ENCODE peak calls at places on chromosome 6, in ten cellular contexts. E, Z, F, G, T, I, H, Y, D and Q are unnamed samples.
A peak's percentile ranks its signal among the peaks of the same experiment; 100 is the strongest.

GRCh38 chr6:118141211-118141610 is 234.1 kb downstream of the SLC35F1 start:
- DNase-seq in E (no peak), Z (no peak), F (no peak), G (no peak), T (no peak), I (no peak), H (no peak), Y (no peak), D (no peak), Q (no peak)

GRCh38 chr6:118574051-118574865 is 26.2 kb downstream of the PLN start:
- DNase-seq in E (no peak), Z (no peak), F (peak; percentile 39), G (no peak), T (no peak), I (no peak), H (no peak), Y (no peak), D (no peak), Q (no peak)

GRCh38 chr6:22003219-22003779 is 293.5 kb downstream of the PRL start:
- DNase-seq in E (no peak), Z (no peak), F (peak; percentile 73), G (no peak), T (no peak), I (no peak), H (no peak), Y (no peak), D (no peak), Q (no peak)

GRCh38 chr6:134240664-134241431 is 77.1 kb downstream of the SGK1 start:
- DNase-seq in E (peak; percentile 37), Z (no peak), F (no peak), G (peak; percentile 75), T (peak; percentile 79), I (peak; percentile 67), H (no peak), Y (no peak), D (no peak), Q (peak; percentile 93)

GRCh38 chr6:80771941-80772340 is 665.5 kb downstream of the BCKDHB start:
- DNase-seq in E (no peak), Z (peak; percentile 68), F (peak; percentile 50), G (no peak), T (no peak), I (no peak), H (no peak), Y (no peak), D (no peak), Q (no peak)

GRCh38 chr6:133309579-133309978 is 68.4 kb downstream of the EYA4 start:
- DNase-seq in E (no peak), Z (no peak), F (no peak), G (no peak), T (no peak), I (no peak), H (no peak), Y (no peak), D (no peak), Q (no peak)

GRCh38 chr6:26311385-26312095 is 53.5 kb upstream of the BTN3A2 start:
- DNase-seq in E (no peak), Z (no peak), F (peak; percentile 73), G (no peak), T (no peak), I (peak; percentile 36), H (peak; percentile 38), Y (peak; percentile 60), D (no peak), Q (no peak)

GRCh38 chr6:131868836-131869235 is 61.0 kb downstream of the ENPP1 start:
- DNase-seq in E (no peak), Z (no peak), F (peak; percentile 38), G (no peak), T (no peak), I (no peak), H (no peak), Y (no peak), D (no peak), Q (no peak)

GRCh38 chr6:169545956-169546355 is 155.9 kb downstream of the WDR27 start:
- DNase-seq in E (no peak), Z (no peak), F (peak; percentile 62), G (no peak), T (no peak), I (no peak), H (no peak), Y (no peak), D (no peak), Q (no peak)

GRCh38 chr6:52999456-52999855 is 4.4 kb upstream of the GSTA4 start:
- DNase-seq in E (no peak), Z (no peak), F (no peak), G (no peak), T (no peak), I (no peak), H (no peak), Y (no peak), D (no peak), Q (no peak)

GRCh38 chr6:79600313-79601019 is 30.7 kb upstream of the SH3BGRL2 start:
- DNase-seq in E (no peak), Z (no peak), F (no peak), G (no peak), T (no peak), I (no peak), H (no peak), Y (no peak), D (no peak), Q (no peak)

GRCh38 chr6:45946352-45946751 is 69.3 kb downstream of the CLIC5 start:
- DNase-seq in E (no peak), Z (peak; percentile 53), F (peak; percentile 72), G (no peak), T (peak; percentile 69), I (peak; percentile 26), H (peak; percentile 41), Y (no peak), D (peak; percentile 59), Q (no peak)

GRCh38 chr6:12941422-12941821 is 224.9 kb downstream of the PHACTR1 start:
- DNase-seq in E (no peak), Z (peak; percentile 80), F (no peak), G (no peak), T (no peak), I (peak; percentile 55), H (no peak), Y (no peak), D (no peak), Q (no peak)

GRCh38 chr6:20584100-20584731 is 50.0 kb downstream of the CDKAL1 start:
- DNase-seq in E (no peak), Z (no peak), F (no peak), G (no peak), T (no peak), I (no peak), H (no peak), Y (no peak), D (no peak), Q (no peak)

GRCh38 chr6:2658788-2659187 is 91.9 kb downstream of the MYLK4 start:
- DNase-seq in E (no peak), Z (no peak), F (no peak), G (no peak), T (no peak), I (no peak), H (no peak), Y (no peak), D (no peak), Q (no peak)

GRCh38 chr6:2659882-2660281 is 90.8 kb downstream of the MYLK4 start:
- DNase-seq in E (no peak), Z (no peak), F (peak; percentile 33), G (no peak), T (no peak), I (no peak), H (no peak), Y (no peak), D (no peak), Q (no peak)

GRCh38 chr6:2653369-2654032 is 97.2 kb downstream of the MYLK4 start:
- DNase-seq in E (no peak), Z (no peak), F (no peak), G (no peak), T (no peak), I (no peak), H (no peak), Y (no peak), D (no peak), Q (no peak)

GRCh38 chr6:2655844-2656433 is 94.8 kb downstream of the MYLK4 start:
- DNase-seq in E (no peak), Z (no peak), F (no peak), G (no peak), T (no peak), I (no peak), H (no peak), Y (no peak), D (no peak), Q (no peak)

GRCh38 chr6:2656460-2657064 is 94.2 kb downstream of the MYLK4 start:
- DNase-seq in E (no peak), Z (no peak), F (no peak), G (no peak), T (no peak), I (no peak), H (no peak), Y (peak; percentile 69), D (no peak), Q (no peak)
- H3K4me3 ChIP-seq in E (no peak overlapping the region), Z (no peak overlapping the region), F (no peak overlapping the region), G (no peak overlapping the region), T (no peak overlapping the region), I (no peak overlapping the region), H (no peak overlapping the region), Y (no peak overlapping the region), D (no peak overlapping the region), Q (no peak overlapping the region)

GRCh38 chr6:1314617-1315016 is 2.7 kb downstream of the FOXQ1 start:
- DNase-seq in E (no peak), Z (no peak), F (no peak), G (no peak), T (no peak), I (no peak), H (no peak), Y (no peak), D (no peak), Q (no peak)
- H3K4me3 ChIP-seq in E (no peak overlapping the region), Z (no peak overlapping the region), F (no peak overlapping the region), G (no peak overlapping the region), T (no peak overlapping the region), I (no peak overlapping the region), H (no peak overlapping the region), Y (no peak overlapping the region), D (no peak overlapping the region), Q (no peak overlapping the region)

GRCh38 chr6:56869346-56869745 is 85.6 kb upstream of the BEND6 start:
- DNase-seq in E (no peak), Z (no peak), F (no peak), G (no peak), T (no peak), I (no peak), H (no peak), Y (no peak), D (no peak), Q (no peak)
- H3K4me3 ChIP-seq in E (no peak overlapping the region), Z (no peak overlapping the region), F (no peak overlapping the region), G (no peak overlapping the region), T (no peak overlapping the region), I (no peak overlapping the region), H (no peak overlapping the region), Y (no peak overlapping the region), D (no peak overlapping the region), Q (no peak overlapping the region)

DNA sequence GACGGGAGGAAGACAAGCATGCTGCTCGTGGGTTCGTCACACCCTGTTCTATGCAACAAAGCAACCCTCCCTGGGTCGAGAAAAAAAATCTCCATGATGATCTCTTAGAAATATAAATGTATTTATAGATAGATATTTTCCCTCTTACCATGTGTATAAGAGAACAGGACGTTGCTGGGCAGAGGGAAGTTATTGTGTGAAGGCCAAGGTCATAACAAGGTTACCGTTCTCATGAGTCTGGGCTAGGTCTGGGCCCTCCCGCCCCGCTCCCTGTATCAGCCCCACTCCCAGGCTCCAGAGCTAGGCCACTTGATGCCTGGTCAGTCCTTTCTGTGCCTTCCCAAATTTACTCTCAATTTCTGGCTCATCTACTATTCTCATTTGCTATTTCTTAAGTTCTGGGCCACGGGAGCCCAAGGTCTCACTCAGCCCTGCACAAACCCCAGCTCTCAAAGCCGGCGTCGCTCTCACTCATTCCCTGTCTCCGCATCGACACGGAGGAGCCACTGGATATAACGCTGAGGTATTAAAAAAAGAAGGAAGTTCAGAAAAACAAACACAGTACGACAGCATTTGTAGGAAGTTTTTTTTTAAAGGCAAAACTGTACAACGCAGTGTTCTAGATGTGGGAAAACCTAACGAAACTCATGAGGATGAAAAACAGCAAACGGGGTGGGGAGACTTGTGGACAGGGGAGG is 96.8 kb downstream of the PSMG4 start:
- DNase-seq in E (no peak), Z (peak; percentile 61), F (no peak), G (peak; percentile 78), T (peak; percentile 66), I (peak; percentile 63), H (peak; percentile 41), Y (no peak), D (no peak), Q (no peak)
- H3K4me3 ChIP-seq in E (peak overlapping the region; percentile 29), Z (no peak overlapping the region), F (peak overlapping the region; percentile 24), G (peak overlapping the region; percentile 44), T (peak overlapping the region; percentile 46), I (no peak overlapping the region), H (peak overlapping the region; percentile 27), Y (peak overlapping the region; percentile 14), D (peak overlapping the region; percentile 50), Q (no peak overlapping the region)